ENCODE peak calls at places on chromosomes 11 and 22, in four cellular contexts. E, Q, M and X are unnamed samples.

GRCh38 chr22:41411021-41411851 is 29.5 kb downstream of the TEF start:
- DNase-seq in E (no peak), Q (no peak), M (no peak), X (no peak)

GRCh38 chr11:134014502-134014901 is 54.4 kb upstream of the JAM3 start:
- DNase-seq in E (no peak), Q (no peak), M (peak), X (peak)

GRCh38 chr11:198236-198806 is 5.4 kb downstream of the SCGB1C1 start:
- DNase-seq in E (no peak), Q (no peak), M (no peak), X (no peak)

GRCh38 chr22:23102002-23102655 is 31.8 kb downstream of the GNAZ start:
- DNase-seq in E (no peak), Q (no peak), M (no peak), X (no peak)

GRCh38 chr11:76745561-76746207 is 37.5 kb upstream of the TSKU start:
- DNase-seq in E (no peak), Q (no peak), M (no peak), X (no peak)

GRCh38 chr11:1396375-1396841 is 6.7 kb downstream of the BRSK2 start:
- DNase-seq in E (no peak), Q (no peak), M (no peak), X (peak)

GRCh38 chr11:45209904-45210699 is 63.7 kb downstream of the PRDM11 start:
- DNase-seq in E (peak), Q (no peak), M (no peak), X (peak)

GRCh38 chr22:47275479-47276218 is 513.2 kb downstream of the TBC1D22A start:
- DNase-seq in E (no peak), Q (no peak), M (no peak), X (no peak)

GRCh38 chr22:44337658-44338004 is 24.9 kb upstream of the SHISAL1 start:
- DNase-seq in E (no peak), Q (no peak), M (peak), X (peak)

GRCh38 chr11:15327786-15328231 is 213.1 kb downstream of the INSC start:
- DNase-seq in E (peak), Q (no peak), M (peak), X (peak)

GRCh38 chr22:22940961-22941605 is 53.5 kb downstream of the IGLL5 start:
- DNase-seq in E (peak), Q (peak), M (no peak), X (no peak)

GRCh38 chr11:94958118-94958517 is 15.2 kb downstream of the CWC15 start:
- DNase-seq in E (no peak), Q (no peak), M (peak), X (no peak)

GRCh38 chr11:68857037-68857586 is 15.4 kb upstream of the CPT1A start:
- DNase-seq in E (no peak), Q (no peak), M (no peak), X (no peak)

GRCh38 chr11:18295316-18295715 is 26.6 kb downstream of the HPS5 start:
- DNase-seq in E (no peak), Q (no peak), M (no peak), X (no peak)

GRCh38 chr11:134785059-134785458 is 373.0 kb upstream of the B3GAT1 start:
- DNase-seq in E (no peak), Q (no peak), M (no peak), X (no peak)

GRCh38 chr11:69125861-69126260 is 29.9 kb upstream of the SMIM38 start:
- DNase-seq in E (no peak), Q (no peak), M (no peak), X (no peak)

GRCh38 chr11:64801591-64802369 is 1.2 kb downstream of the MAP4K2 start:
- DNase-seq in E (no peak), Q (no peak), M (no peak), X (no peak)

GRCh38 chr11:94731921-94732601 is 36.1 kb upstream of the AMOTL1 start:
- DNase-seq in E (no peak), Q (no peak), M (no peak), X (no peak)

GRCh38 chr22:50737728-50738648 is at the start of gene ACR:
- DNase-seq in E (no peak), Q (peak), M (no peak), X (no peak)

GRCh38 chr11:66388746-66389386 is 17.3 kb upstream of the SLC29A2 start:
- DNase-seq in E (peak), Q (peak), M (peak), X (peak)

GRCh38 chr11:73218106-73218829 is at the start of gene P2RY2:
- DNase-seq in E (no peak), Q (peak), M (peak), X (peak)

GRCh38 chr22:24758164-24758799 is 16.2 kb downstream of the PIWIL3 start:
- DNase-seq in E (peak), Q (peak), M (peak), X (peak)

GRCh38 chr11:98099371-98099770 is 921.4 kb upstream of the CNTN5 start:
- DNase-seq in E (no peak), Q (no peak), M (no peak), X (no peak)

GRCh38 chr11:27926981-27927481 is 180.9 kb downstream of the KIF18A start:
- DNase-seq in E (no peak), Q (no peak), M (no peak), X (no peak)

GRCh38 chr11:72578541-72578940 is 95.7 kb downstream of the PDE2A start:
- DNase-seq in E (no peak), Q (no peak), M (no peak), X (no peak)

GRCh38 chr11:113110046-113110445 is 148.8 kb downstream of the NCAM1 start:
- DNase-seq in E (no peak), Q (no peak), M (no peak), X (no peak)

GRCh38 chr11:7759010-7759409 is 37.7 kb downstream of the OR5P2 start:
- DNase-seq in E (no peak), Q (no peak), M (no peak), X (no peak)

GRCh38 chr11:127627629-127628462 is 627.3 kb upstream of the KIRREL3 start:
- DNase-seq in E (no peak), Q (no peak), M (no peak), X (no peak)